ENCODE peak calls at places on chromosomes 16 and 17, in eight cellular contexts. D is dorsolateral prefrontal cortex, Z is kidney, R is cardiac muscle cell, F is A549, I is IMR-90, K is AG04450, Y is heart left ventricle. Q is an unnamed sample.

GRCh38 chr17:50263293-50264262 is 10.7 kb upstream of the TMEM92 start:
- DNase-seq in Y (no peak), I (no peak), R (no peak), F (no peak), Z (peak), K (no peak), D (no peak), Q (no peak)

GRCh38 chr16:31099860-31100638 is 5.5 kb upstream of the VKORC1 start:
- DNase-seq in Y (no peak), F (no peak), R (peak), I (peak), K (no peak), Z (no peak), D (no peak), Q (no peak)

GRCh38 chr17:1565860-1566259 is 3.3 kb upstream of the PITPNA start:
- DNase-seq in D (no peak), Y (no peak), F (no peak), I (no peak), Z (no peak), R (no peak), K (no peak), Q (no peak)

GRCh38 chr16:56370836-56371235 is 54.5 kb downstream of the AMFR start:
- DNase-seq in R (peak), D (no peak), Z (no peak), K (no peak), I (peak), Y (no peak), F (peak), Q (no peak)

GRCh38 chr16:17887963-17888362 is 417.2 kb upstream of the XYLT1 start:
- DNase-seq in F (no peak), K (no peak), R (no peak), Y (no peak), I (no peak), Z (no peak), D (no peak), Q (no peak)

GRCh38 chr16:55051571-55051970 is 120.9 kb downstream of the IRX5 start:
- DNase-seq in K (no peak), Z (no peak), R (no peak), I (no peak), D (no peak), Y (no peak), F (no peak), Q (no peak)

GRCh38 chr17:73724341-73724740 is 80.1 kb upstream of the SDK2 start:
- DNase-seq in F (no peak), K (no peak), Y (no peak), D (no peak), R (no peak), Z (no peak), I (no peak), Q (no peak)

GRCh38 chr17:21218101-21218500 is 4.1 kb upstream of the TMEM11 start:
- DNase-seq in I (no peak), R (peak), Z (no peak), D (no peak), K (no peak), Y (no peak), F (no peak), Q (no peak)

GRCh38 chr17:75822119-75822799 is 21.9 kb downstream of the UNC13D start:
- DNase-seq in I (no peak), Y (no peak), F (no peak), R (no peak), K (no peak), Z (peak), D (no peak), Q (peak)

DNA sequence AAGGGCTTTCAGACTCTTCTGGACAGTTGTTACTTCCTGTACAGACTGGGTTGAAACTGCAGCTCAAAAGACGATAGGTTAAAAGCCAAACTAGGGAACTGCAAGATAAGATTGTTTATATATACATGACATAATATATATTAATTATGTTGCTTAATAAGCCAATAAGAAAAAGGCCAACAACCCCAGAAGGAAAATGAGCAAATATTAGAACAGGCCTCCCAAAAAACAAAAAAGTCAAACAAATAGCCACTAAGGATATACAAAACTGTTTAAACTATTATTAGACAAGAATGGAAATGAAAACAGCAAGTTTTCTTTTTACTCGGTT is 495 bp upstream of the CMTR2 start:
- DNase-seq in Z (no peak), D (no peak), Y (no peak), F (no peak), I (no peak), K (no peak), R (no peak), Q (no peak)
- H3K27ac ChIP-seq in Z (peak), D (peak), Y (peak), F (peak), I (peak), K (peak), R (peak), Q (peak)

GRCh38 chr17:7886227-7887037 is 2.2 kb upstream of the CHD3 start:
- DNase-seq in K (no peak), Z (no peak), I (peak), R (peak), Y (peak), D (no peak), F (peak), Q (no peak)
- TF ChIP-seq CTCF in K (no peak), Z (no peak), I (peak), R (peak), Y (no peak), D (no peak), F (no peak), Q (no peak)

GRCh38 chr16:2470234-2470601 is 879 bp upstream of the NTN3 start:
- DNase-seq in I (no peak), K (no peak), Z (no peak), Y (no peak), F (no peak), D (no peak), R (no peak), Q (no peak)

GRCh38 chr16:2471016-2471652 is at the start of gene NTN3:
- DNase-seq in D (no peak), Y (no peak), F (no peak), I (no peak), R (no peak), Z (no peak), K (no peak), Q (no peak)

GRCh38 chr16:2471653-2472487 is 773 bp downstream of the NTN3 start:
- DNase-seq in D (no peak), R (no peak), Y (no peak), K (no peak), F (no peak), I (no peak), Z (no peak), Q (no peak)

GRCh38 chr16:2469399-2470233 is 1.5 kb upstream of the NTN3 start:
- DNase-seq in D (no peak), I (no peak), K (no peak), Z (no peak), F (no peak), R (no peak), Y (no peak), Q (no peak)

GRCh38 chr16:2470603-2471015 is 488 bp upstream of the NTN3 start:
- DNase-seq in R (no peak), K (no peak), I (no peak), Y (no peak), Z (no peak), F (peak), D (no peak), Q (no peak)
- H3K4me3 ChIP-seq in R (peak), K (no peak), I (no peak), Y (no peak), Z (no peak), F (no peak), D (peak), Q (no peak)

DNA sequence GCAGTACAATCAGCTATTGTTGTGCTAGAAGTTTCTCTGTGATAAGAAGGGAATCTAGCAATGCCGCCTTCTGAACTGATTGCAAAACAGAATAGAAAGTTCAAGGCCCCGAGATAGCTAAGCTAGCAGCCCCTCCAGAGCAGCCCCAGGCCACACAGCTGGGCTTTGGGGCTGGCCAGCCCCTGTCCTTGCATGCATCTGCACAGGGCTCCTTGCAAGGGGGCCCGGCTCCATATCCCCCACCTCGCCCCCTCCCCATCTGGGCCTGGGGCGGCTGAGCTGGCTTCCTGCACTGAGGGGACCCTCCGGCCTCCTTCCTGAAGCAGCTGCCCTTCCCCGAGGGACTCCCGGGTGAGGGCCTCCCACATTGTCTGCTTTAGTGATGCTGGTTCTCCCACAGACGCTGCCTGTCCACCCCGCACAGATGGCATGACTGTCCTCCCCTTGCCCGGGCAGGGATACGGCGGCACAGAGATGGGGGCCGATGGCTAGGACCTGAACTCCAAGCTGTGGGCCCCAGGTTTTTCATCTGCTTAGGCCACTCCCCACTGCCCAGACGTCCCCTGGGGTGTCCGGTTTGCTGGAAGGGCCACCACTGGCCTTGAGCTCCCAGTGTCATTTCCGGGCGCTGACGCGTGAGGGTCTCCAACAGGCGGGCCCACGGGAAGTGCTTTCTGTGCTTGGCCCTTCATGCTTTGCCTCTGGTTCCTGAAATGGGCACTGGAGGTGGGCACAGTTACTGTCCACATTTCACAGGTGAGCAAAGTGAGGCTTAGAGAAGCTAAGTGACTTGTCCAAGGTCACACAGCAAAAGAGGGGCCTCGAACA is 87.3 kb upstream of the CBX4 start:
- DNase-seq in Z (no peak), I (no peak), F (no peak), D (no peak), R (peak), K (no peak), Y (no peak), Q (no peak)
- H3K27ac ChIP-seq in Z (no peak), I (no peak), F (peak), D (peak), R (no peak), K (peak), Y (no peak), Q (no peak)

GRCh38 chr17:16328997-16329396 is 24.3 kb downstream of the CENPV start:
- DNase-seq in K (no peak), Y (no peak), D (no peak), R (peak), F (no peak), Z (no peak), I (no peak), Q (no peak)
- TF ChIP-seq CTCF in K (peak), Y (no peak), D (no peak), R (no peak), F (no peak), Z (no peak), I (no peak), Q (no peak)

Q was measured in left lung.